ENCODE peak calls at places on chromosomes 4 and X, in five cellular contexts. I is activated T-helper 1 cell treated with Interleukin-2 at 50 U/mL for 16 hours, T is neuronal stem cell, Q is brain microvascular endothelial cell, P is PC-9. U is an unnamed sample.

GRCh38 chr4:160238790-160239189 is 1135.9 kb downstream of the RAPGEF2 start:
- DNase-seq in I (no peak), T (no peak), Q (no peak), P (no peak), U (no peak)

GRCh38 chr4:81040175-81040659 is 9.7 kb downstream of the BMP3 start:
- DNase-seq in I (no peak), T (no peak), Q (peak), P (no peak), U (no peak)

GRCh38 chrX:29172880-29173279 is 585.6 kb downstream of the IL1RAPL1 start:
- DNase-seq in I (no peak), T (no peak), Q (peak), P (no peak), U (no peak)

GRCh38 chr4:123363729-123364128 is 32.9 kb upstream of the SPRY1 start:
- DNase-seq in I (no peak), T (no peak), Q (no peak), P (no peak), U (no peak)

GRCh38 chrX:55624403-55624802 is 1.2 kb downstream of the FOXR2 start:
- DNase-seq in I (no peak), T (no peak), Q (no peak), P (no peak), U (no peak)

GRCh38 chr4:94452476-94453300 is 946 bp downstream of the PDLIM5 start:
- DNase-seq in I (no peak), T (peak), Q (peak), P (peak), U (no peak)

GRCh38 chr4:28277931-28278330 is 1417.3 kb downstream of the STIM2 start:
- DNase-seq in I (no peak), T (no peak), Q (no peak), P (peak), U (no peak)

GRCh38 chrX:139739138-139739537 is 31.2 kb upstream of the MCF2 start:
- DNase-seq in I (no peak), T (no peak), Q (peak), P (peak), U (no peak)

GRCh38 chr4:76215120-76215519 is 1.5 kb upstream of the SCARB2 start:
- DNase-seq in I (no peak), T (no peak), Q (no peak), P (no peak), U (no peak)

GRCh38 chrX:10098235-10098819 is 58.4 kb upstream of the CLCN4 start:
- DNase-seq in I (peak), T (no peak), Q (no peak), P (no peak), U (peak)

GRCh38 chrX:50988649-50989048 is 78.1 kb downstream of the BMP15 start:
- DNase-seq in I (no peak), T (no peak), Q (peak), P (no peak), U (no peak)

GRCh38 chrX:132603700-132604286 is 115.0 kb upstream of the MBNL3 start:
- DNase-seq in I (no peak), T (no peak), Q (no peak), P (no peak), U (no peak)

GRCh38 chr4:137621056-137621455 is 88.8 kb upstream of the PCDH18 start:
- DNase-seq in I (no peak), T (peak), Q (peak), P (no peak), U (no peak)

GRCh38 chr4:9880411-9881197 is 99.2 kb downstream of the DRD5 start:
- DNase-seq in I (no peak), T (no peak), Q (peak), P (no peak), U (no peak)

GRCh38 chrX:31038585-31039326 is 33.1 kb downstream of the FTHL17 start:
- DNase-seq in I (no peak), T (peak), Q (peak), P (no peak), U (no peak)

GRCh38 chr4:37604464-37604863 is 81.7 kb downstream of the RELL1 start:
- DNase-seq in I (no peak), T (no peak), Q (no peak), P (peak), U (no peak)

GRCh38 chrX:136577562-136577961 is 45.5 kb downstream of the VGLL1 start:
- DNase-seq in I (peak), T (peak), Q (peak), P (no peak), U (peak)

GRCh38 chr4:121071640-121072037 is 696 bp downstream of the NDNF start:
- DNase-seq in I (no peak), T (no peak), Q (no peak), P (no peak), U (no peak)

GRCh38 chr4:24094726-24095125 is 204.9 kb upstream of the PPARGC1A start:
- DNase-seq in I (no peak), T (no peak), Q (no peak), P (no peak), U (no peak)

GRCh38 chrX:131735127-131735526 is 191.3 kb downstream of the OR13H1 start:
- DNase-seq in I (no peak), T (no peak), Q (no peak), P (no peak), U (no peak)

GRCh38 chr4:16139066-16139945 is 55.5 kb upstream of the PROM1 start:
- DNase-seq in I (no peak), T (no peak), Q (no peak), P (no peak), U (no peak)

GRCh38 chrX:40388441-40388840 is 192.3 kb upstream of the ATP6AP2 start:
- DNase-seq in I (no peak), T (no peak), Q (no peak), P (no peak), U (no peak)

GRCh38 chr4:74608151-74608949 is 163.4 kb downstream of the AREG start:
- DNase-seq in I (no peak), T (no peak), Q (no peak), P (no peak), U (no peak)

GRCh38 chrX:53184836-53185235 is 40.2 kb downstream of the KDM5C start:
- DNase-seq in I (no peak), T (no peak), Q (peak), P (no peak), U (no peak)

GRCh38 chr4:61739899-61740298 is 539.8 kb downstream of the ADGRL3 start:
- DNase-seq in I (no peak), T (no peak), Q (no peak), P (no peak), U (no peak)

GRCh38 chrX:38891641-38892413 is 90.6 kb downstream of the MID1IP1 start:
- DNase-seq in I (no peak), T (no peak), Q (no peak), P (no peak), U (no peak)

GRCh38 chr4:182306792-182307507 is 63.7 kb downstream of the TENM3 start:
- DNase-seq in I (no peak), T (no peak), Q (no peak), P (no peak), U (no peak)

GRCh38 chrX:28126886-28127285 is 145.6 kb upstream of the DCAF8L1 start:
- DNase-seq in I (no peak), T (no peak), Q (no peak), P (no peak), U (no peak)

GRCh38 chrX:154381271-154381670 is 2.2 kb downstream of the EMD start:
- DNase-seq in I (no peak), T (no peak), Q (no peak), P (no peak), U (no peak)

GRCh38 chrX:134513091-134513490 is 53.1 kb downstream of the HPRT1 start:
- DNase-seq in I (no peak), T (no peak), Q (no peak), P (peak), U (no peak)

GRCh38 chrX:110733166-110733565 is 62.5 kb downstream of the CHRDL1 start:
- DNase-seq in I (no peak), T (no peak), Q (no peak), P (peak), U (no peak)

GRCh38 chrX:29024813-29025342 is 437.6 kb downstream of the IL1RAPL1 start:
- DNase-seq in I (no peak), T (no peak), Q (no peak), P (no peak), U (no peak)

GRCh38 chr4:54945838-54946237 is 179.6 kb downstream of the KDR start:
- DNase-seq in I (no peak), T (no peak), Q (peak), P (no peak), U (no peak)

GRCh38 chrX:122878269-122878668 is 305.8 kb upstream of the GRIA3 start:
- DNase-seq in I (no peak), T (no peak), Q (no peak), P (no peak), U (no peak)

GRCh38 chr4:98720871-98721480 is 62.6 kb upstream of the TSPAN5 start:
- DNase-seq in I (no peak), T (no peak), Q (peak), P (peak), U (no peak)

U was measured in effector memory CD4-positive, alpha-beta T cell.